ENCODE peak calls at places on chromosomes 7 and 10, in five cellular contexts. M is MM.1S, C is IMR-90, U is transverse colon, Z is Karpas-422. L is an unnamed sample.

GRCh38 chr10:11479307-11479706 is 132.1 kb downstream of the USP6NL start:
- DNase-seq in C (no peak), U (no peak), Z (no peak), M (no peak), L (no peak)

GRCh38 chr7:116197355-116197754 is 13.0 kb upstream of the TES start:
- DNase-seq in Z (no peak), C (no peak), M (no peak), U (no peak), L (no peak)

GRCh38 chr10:58081353-58081752 is 186.3 kb downstream of the IPMK start:
- DNase-seq in C (no peak), U (no peak), Z (no peak), M (no peak), L (no peak)

GRCh38 chr10:27388761-27389399 is 115.2 kb upstream of the RAB18 start:
- DNase-seq in M (no peak), U (no peak), C (no peak), Z (no peak), L (no peak)

GRCh38 chr10:48439581-48440041 is 133.1 kb downstream of the MAPK8 start:
- DNase-seq in M (no peak), C (peak; percentile 27), Z (no peak), U (peak; percentile 52), L (no peak)

GRCh38 chr7:66050990-66051424 is 24.6 kb upstream of the ASL start:
- DNase-seq in U (no peak), C (peak; percentile 94), M (no peak), Z (no peak), L (no peak)

GRCh38 chr7:68770649-68771048 is 827.6 kb upstream of the AUTS2 start:
- DNase-seq in Z (no peak), M (no peak), C (no peak), U (no peak), L (peak; percentile 45)

GRCh38 chr10:47412869-47413268 is 28.8 kb upstream of the ZNF488 start:
- DNase-seq in U (no peak), Z (no peak), M (no peak), C (no peak), L (no peak)

GRCh38 chr10:84358743-84359142 is 30.4 kb downstream of the CCSER2 start:
- DNase-seq in Z (no peak), C (no peak), M (no peak), U (no peak), L (no peak)

GRCh38 chr10:114307731-114308130 is 68.7 kb downstream of the VWA2 start:
- DNase-seq in U (no peak), C (no peak), M (no peak), Z (no peak), L (no peak)

GRCh38 chr7:146961617-146962016 is 845.0 kb downstream of the CNTNAP2 start:
- DNase-seq in U (no peak), C (no peak), M (no peak), Z (no peak), L (no peak)

GRCh38 chr7:45812946-45813345 is 59.9 kb downstream of the CCDC201 start:
- DNase-seq in Z (no peak), U (no peak), C (no peak), M (no peak), L (no peak)

GRCh38 chr7:129764685-129765084 is 153.2 kb downstream of the NRF1 start:
- DNase-seq in Z (no peak), M (no peak), U (no peak), C (no peak), L (no peak)

GRCh38 chr7:5424689-5425506 is 1.3 kb upstream of the TNRC18 start:
- DNase-seq in C (peak; percentile 33), U (peak; percentile 48), M (peak; percentile 61), Z (peak; percentile 64), L (peak; percentile 58)

GRCh38 chr10:75402486-75403143 is 1.1 kb upstream of the ZNF503 start:
- DNase-seq in Z (no peak), U (peak; percentile 30), M (peak; percentile 45), C (no peak), L (peak; percentile 77)

GRCh38 chr7:22387583-22387982 is 30.6 kb upstream of the RAPGEF5 start:
- DNase-seq in U (no peak), M (no peak), C (peak; percentile 18), Z (no peak), L (no peak)

GRCh38 chr7:151462306-151462779 is 22.4 kb upstream of the CRYGN start:
- DNase-seq in U (no peak), M (no peak), C (no peak), Z (no peak), L (no peak)

GRCh38 chr10:124450010-124450782 is at the start of gene NKX1-2:
- DNase-seq in M (no peak), C (no peak), U (no peak), Z (no peak), L (no peak)

GRCh38 chr7:512541-513311 is 6.9 kb downstream of the PDGFA start:
- DNase-seq in Z (no peak), M (no peak), U (peak; percentile 84), C (no peak), L (no peak)

GRCh38 chr7:26709210-26709990 is 155.0 kb downstream of the SKAP2 start:
- DNase-seq in C (no peak), M (no peak), U (no peak), Z (no peak), L (no peak)

GRCh38 chr7:116610210-116610609 is 61.8 kb upstream of the MET start:
- DNase-seq in U (no peak), C (peak; percentile 41), M (no peak), Z (no peak), L (no peak)

GRCh38 chr7:41045556-41046123 is 657.2 kb downstream of the INHBA start:
- DNase-seq in C (no peak), U (peak; percentile 33), M (no peak), Z (no peak), L (no peak)

GRCh38 chr7:128055668-128056067 is 24.4 kb upstream of the LRRC4 start:
- DNase-seq in U (no peak), M (no peak), Z (no peak), C (no peak), L (no peak)

GRCh38 chr7:29284586-29285450 is 90.2 kb downstream of the CHN2 start:
- DNase-seq in M (no peak), C (no peak), U (no peak), Z (no peak), L (no peak)
- H3K4me3 ChIP-seq in M (no peak overlapping the region), C (no peak overlapping the region), U (no peak overlapping the region), Z (peak overlapping the region; percentile 22), L (no peak overlapping the region)

GRCh38 chr10:102462512-102463054 is 11.2 kb upstream of the C10orf95 start:
- DNase-seq in M (no peak), C (no peak), Z (no peak), U (no peak), L (no peak)
- H3K4me3 ChIP-seq in M (no peak overlapping the region), C (no peak overlapping the region), Z (no peak overlapping the region), U (no peak overlapping the region), L (no peak overlapping the region)

GRCh38 chr7:35725280-35725680 is 30.3 kb upstream of the HERPUD2 start:
- DNase-seq in C (no peak), M (peak; percentile 98), Z (no peak), U (peak; percentile 71), L (no peak)
- H3K4me3 ChIP-seq in C (no peak overlapping the region), M (peak overlapping the region; percentile 30), Z (no peak overlapping the region), U (no peak overlapping the region), L (no peak overlapping the region)

GRCh38 chr10:126198681-126199080 is 189.6 kb downstream of the ADAM12 start:
- DNase-seq in C (no peak), Z (no peak), U (no peak), M (no peak), L (no peak)

GRCh38 chr10:126201603-126202002 is 186.7 kb downstream of the ADAM12 start:
- DNase-seq in Z (no peak), M (no peak), U (no peak), C (no peak), L (no peak)

GRCh38 chr10:126196225-126196624 is 192.1 kb downstream of the ADAM12 start:
- DNase-seq in U (no peak), C (no peak), M (no peak), Z (no peak), L (no peak)

GRCh38 chr10:126197036-126197543 is 191.2 kb downstream of the ADAM12 start:
- DNase-seq in C (no peak), M (no peak), U (no peak), Z (no peak), L (no peak)

GRCh38 chr10:126199221-126199998 is 188.9 kb downstream of the ADAM12 start:
- DNase-seq in M (no peak), C (peak; percentile 100), U (no peak), Z (no peak), L (peak; percentile 87)
- H3K4me3 ChIP-seq in M (no peak overlapping the region), C (no peak overlapping the region), U (no peak overlapping the region), Z (no peak overlapping the region), L (no peak overlapping the region)

GRCh38 chr7:55254596-55255500 is 110.3 kb upstream of the LANCL2 start:
- DNase-seq in U (peak; percentile 89), M (peak; percentile 58), C (peak; percentile 67), Z (peak; percentile 77), L (peak; percentile 85)
- H3K4me3 ChIP-seq in U (peak overlapping the region; percentile 49), M (peak overlapping the region; percentile 84), C (peak overlapping the region; percentile 44), Z (peak overlapping the region; percentile 28), L (peak overlapping the region; percentile 44)

GRCh38 chr7:149072438-149072775 is 18.1 kb downstream of the ZNF786 start:
- DNase-seq in Z (no peak), C (no peak), U (no peak), M (no peak), L (no peak)

GRCh38 chr7:149071641-149072437 is 18.7 kb downstream of the ZNF786 start:
- DNase-seq in C (peak; percentile 5), Z (no peak), M (no peak), U (no peak), L (no peak)

GRCh38 chr7:149074116-149074885 is 16.2 kb downstream of the ZNF786 start:
- DNase-seq in U (no peak), M (no peak), C (no peak), Z (no peak), L (no peak)

GRCh38 chr7:149070372-149071140 is 20.0 kb downstream of the ZNF786 start:
- DNase-seq in Z (no peak), U (no peak), C (no peak), M (no peak), L (no peak)

GRCh38 chr7:149071182-149071635 is 19.3 kb downstream of the ZNF786 start:
- DNase-seq in M (no peak), Z (no peak), U (no peak), C (no peak), L (no peak)
- H3K4me3 ChIP-seq in M (no peak overlapping the region), Z (no peak overlapping the region), U (no peak overlapping the region), C (no peak overlapping the region), L (no peak overlapping the region)

GRCh38 chr7:134605978-134606923 is 40.4 kb upstream of the BPGM start:
- DNase-seq in M (peak; percentile 70), Z (peak; percentile 87), U (peak; percentile 61), C (peak; percentile 67), L (peak; percentile 88)
- H3K4me3 ChIP-seq in M (no peak overlapping the region), Z (no peak overlapping the region), U (no peak overlapping the region), C (no peak overlapping the region), L (no peak overlapping the region)

DNA sequence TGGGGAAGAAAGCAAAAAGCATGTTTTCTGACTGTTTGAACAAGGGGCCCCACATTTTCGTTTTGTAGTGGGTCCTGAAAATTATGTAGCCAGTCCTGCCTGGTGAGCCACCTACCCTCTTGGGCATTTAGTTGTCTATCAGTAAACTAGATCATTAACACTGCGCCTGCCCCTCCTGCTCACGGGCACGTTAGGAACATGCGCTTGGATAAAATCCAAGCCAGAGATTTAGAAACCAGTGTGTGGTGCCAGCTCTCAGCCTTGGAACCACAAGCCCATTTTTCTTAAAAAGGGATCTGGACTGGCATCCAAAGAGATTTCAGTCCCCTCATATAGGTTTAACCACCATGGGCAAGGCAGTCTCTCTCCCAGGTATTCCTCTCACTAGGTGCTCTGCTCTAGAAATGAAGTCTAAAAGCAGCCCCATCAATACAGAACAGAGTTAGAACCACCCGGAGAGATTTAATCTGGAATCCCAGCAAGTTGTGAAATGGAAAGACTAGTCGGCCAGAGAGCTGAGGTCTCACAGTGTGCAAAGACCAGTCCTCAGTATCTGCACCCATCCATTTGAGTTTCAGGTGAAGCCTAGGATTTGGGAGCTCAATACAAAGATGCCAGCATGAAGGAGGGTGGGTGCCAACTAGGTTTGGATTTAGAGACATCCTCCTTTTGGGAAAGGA is 123.9 kb upstream of the TCF7L2 start:
- DNase-seq in Z (no peak), U (no peak), M (no peak), C (no peak), L (peak; percentile 26)
- H3K4me3 ChIP-seq in Z (no peak overlapping the region), U (no peak overlapping the region), M (no peak overlapping the region), C (no peak overlapping the region), L (no peak overlapping the region)

L was measured in adrenal gland.